ENCODE peak calls at places on chromosomes 11 and 22, in six cellular contexts. R is transverse colon, B is spleen, P is vagina, J is gastrocnemius medialis, O is stomach. I is an unnamed sample.
A peak's percentile ranks its signal among the peaks of the same experiment; 100 is the strongest.

GRCh38 chr11:134572741-134573675 is 161.0 kb upstream of the B3GAT1 start:
- DNase-seq in B (peak; percentile 67), P (peak; percentile 65), R (no peak), J (no peak), O (no peak), I (no peak)

GRCh38 chr11:63991558-63991957 is 5.3 kb downstream of the OTUB1 start:
- DNase-seq in O (no peak), B (no peak), R (no peak), J (no peak), P (no peak), I (no peak)

GRCh38 chr11:66864172-66864901 is 7.5 kb downstream of the LRFN4 start:
- DNase-seq in O (no peak), R (peak; percentile 80), P (no peak), J (no peak), B (no peak), I (no peak)

GRCh38 chr11:115078461-115079438 is 400.4 kb downstream of the NXPE2 start:
- DNase-seq in O (no peak), P (no peak), B (no peak), J (no peak), R (no peak), I (no peak)

GRCh38 chr11:9263840-9264380 is 1.2 kb downstream of the DENND5A start:
- DNase-seq in R (no peak), O (no peak), B (no peak), J (no peak), P (no peak), I (no peak)

GRCh38 chr11:47388697-47389576 is 10.6 kb upstream of the SPI1 start:
- DNase-seq in R (no peak), J (no peak), B (peak; percentile 93), O (no peak), P (no peak), I (no peak)

GRCh38 chr22:50626856-50627451 is 998 bp downstream of the ARSA start:
- DNase-seq in P (peak; percentile 83), R (peak; percentile 18), J (no peak), B (peak; percentile 89), O (peak; percentile 28), I (no peak)

GRCh38 chr11:70158201-70158600 is 44.9 kb upstream of the FADD start:
- DNase-seq in J (no peak), B (no peak), R (no peak), O (no peak), P (no peak), I (peak; percentile 28)

GRCh38 chr22:20000246-20001081 is 16.2 kb downstream of the ARVCF start:
- DNase-seq in O (no peak), P (no peak), R (no peak), J (no peak), B (peak; percentile 51), I (no peak)

GRCh38 chr22:28759861-28760560 is 12.5 kb upstream of the CCDC117 start:
- DNase-seq in R (no peak), P (no peak), B (peak; percentile 14), J (no peak), O (no peak), I (no peak)

GRCh38 chr11:72773291-72773690 is 20.6 kb downstream of the STARD10 start:
- DNase-seq in O (no peak), B (no peak), J (peak; percentile 78), P (no peak), R (no peak), I (peak; percentile 70)

GRCh38 chr11:75174781-75175370 is 24.0 kb downstream of the SLCO2B1 start:
- DNase-seq in J (peak; percentile 39), B (no peak), P (no peak), R (no peak), O (no peak), I (peak; percentile 68)

GRCh38 chr11:129061466-129062194 is 119.0 kb upstream of the TP53AIP1 start:
- DNase-seq in B (no peak), R (no peak), O (no peak), J (no peak), P (no peak), I (no peak)

GRCh38 chr11:24697722-24698121 is 200.9 kb downstream of the LUZP2 start:
- DNase-seq in P (no peak), B (no peak), R (no peak), O (no peak), J (no peak), I (no peak)

GRCh38 chr22:24975813-24976341 is 23.4 kb downstream of the KIAA1671 start:
- DNase-seq in B (no peak), R (no peak), J (peak; percentile 60), O (no peak), P (no peak), I (peak; percentile 29)

GRCh38 chr11:109706940-109707339 is 284.9 kb downstream of the C11orf87 start:
- DNase-seq in J (no peak), B (no peak), P (no peak), R (no peak), O (no peak), I (no peak)

GRCh38 chr11:34521265-34521664 is 7.7 kb upstream of the ELF5 start:
- DNase-seq in P (no peak), O (no peak), R (no peak), J (no peak), B (no peak), I (no peak)

GRCh38 chr11:1168256-1168655 is 10.5 kb downstream of the MUC5AC start:
- DNase-seq in J (no peak), R (no peak), B (no peak), P (no peak), O (no peak), I (no peak)

GRCh38 chr22:31556627-31557203 is 60.4 kb downstream of the SFI1 start:
- DNase-seq in B (no peak), P (no peak), R (no peak), J (no peak), O (no peak), I (no peak)

GRCh38 chr11:41879186-41879738 is 419.8 kb upstream of the LRRC4C start:
- DNase-seq in P (no peak), O (no peak), R (no peak), J (no peak), B (no peak), I (no peak)

GRCh38 chr11:1014276-1014675 is 22.2 kb downstream of the MUC6 start:
- DNase-seq in P (no peak), O (no peak), B (no peak), J (no peak), R (no peak), I (no peak)

GRCh38 chr22:26610983-26611382 is 6.8 kb downstream of the CRYBB1 start:
- DNase-seq in P (no peak), O (no peak), R (no peak), J (no peak), B (peak; percentile 11), I (no peak)

GRCh38 chr22:44003776-44004460 is 20.2 kb upstream of the PARVB start:
- DNase-seq in O (no peak), P (no peak), B (peak; percentile 34), J (no peak), R (no peak), I (no peak)

GRCh38 chr11:94700631-94701030 is 67.5 kb upstream of the AMOTL1 start:
- DNase-seq in B (no peak), J (no peak), O (no peak), P (no peak), R (no peak), I (no peak)

GRCh38 chr22:20520093-20520511 is 12.7 kb downstream of the MED15 start:
- DNase-seq in B (no peak), O (no peak), R (no peak), J (no peak), P (no peak), I (no peak)

GRCh38 chr11:126992065-126992803 is 8.3 kb downstream of the KIRREL3 start:
- DNase-seq in R (no peak), B (no peak), O (no peak), J (no peak), P (no peak), I (no peak)

GRCh38 chr22:40533712-40534378 is 102.7 kb downstream of the MRTFA start:
- DNase-seq in R (peak; percentile 19), O (no peak), J (no peak), P (no peak), B (no peak), I (no peak)
- TF ChIP-seq POLR2A in R (no peak), O (no peak), J (no peak), P (no peak), B (no peak), I (no peak)

DNA sequence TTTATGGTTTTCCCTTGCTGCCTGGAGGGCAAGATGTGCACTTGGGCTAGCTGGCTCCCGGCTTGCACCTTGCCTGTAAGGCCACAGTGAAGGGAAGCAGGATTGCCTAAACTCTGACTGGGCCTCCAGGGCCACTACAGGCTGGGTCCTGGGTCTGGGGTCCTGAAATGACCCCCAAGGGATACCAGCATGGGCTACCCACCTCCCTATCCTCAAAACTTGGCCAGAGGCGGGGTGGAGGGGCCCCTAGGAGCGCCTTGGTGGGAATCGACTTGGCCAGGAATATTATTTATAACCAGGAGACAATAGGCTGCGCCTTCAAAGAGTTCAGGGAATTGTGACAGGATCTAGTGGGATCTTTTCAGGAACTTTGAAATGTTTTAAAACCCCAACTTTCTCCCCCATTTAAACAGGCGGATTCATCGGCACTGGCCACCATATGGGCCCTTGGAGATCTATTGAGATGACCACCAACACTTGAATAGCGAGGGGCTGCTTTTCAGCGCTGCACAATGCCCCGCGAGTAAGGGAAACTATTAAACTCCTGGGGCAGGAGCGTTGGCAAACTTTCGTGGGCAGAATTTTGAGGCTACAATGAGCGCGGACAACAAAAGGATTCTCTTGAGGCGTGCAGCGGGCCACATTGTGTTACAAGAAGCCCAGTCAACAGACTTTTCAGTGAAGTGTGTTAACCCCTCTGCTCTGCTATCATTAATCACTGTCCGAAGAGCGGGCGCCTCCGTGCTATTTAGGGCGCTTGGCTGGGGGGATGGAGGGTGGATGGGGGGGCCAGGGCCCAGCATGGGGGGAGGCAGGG is 15.2 kb downstream of the PAX6 start:
- DNase-seq in J (no peak), B (no peak), R (no peak), O (no peak), P (peak; percentile 77), I (no peak)
- H3K9me3 ChIP-seq in J (no peaks in the 10 kb centered on the region), B (no peaks in the 10 kb centered on the region), R (no peaks in the 10 kb centered on the region), O (no peaks in the 10 kb centered on the region), P (no peaks in the 10 kb centered on the region), I (no peaks in the 10 kb centered on the region)

GRCh38 chr22:46612904-46613605 is 7.1 kb upstream of the GRAMD4 start:
- DNase-seq in B (peak; percentile 83), J (no peak), P (no peak), R (peak; percentile 69), O (no peak), I (no peak)
- H3K27ac ChIP-seq in B (peak overlapping the region; percentile 77), J (peak overlapping the region; percentile 27), P (no peak overlapping the region), R (peak overlapping the region; percentile 65), O (peak overlapping the region; percentile 55), I (no peak overlapping the region)

DNA sequence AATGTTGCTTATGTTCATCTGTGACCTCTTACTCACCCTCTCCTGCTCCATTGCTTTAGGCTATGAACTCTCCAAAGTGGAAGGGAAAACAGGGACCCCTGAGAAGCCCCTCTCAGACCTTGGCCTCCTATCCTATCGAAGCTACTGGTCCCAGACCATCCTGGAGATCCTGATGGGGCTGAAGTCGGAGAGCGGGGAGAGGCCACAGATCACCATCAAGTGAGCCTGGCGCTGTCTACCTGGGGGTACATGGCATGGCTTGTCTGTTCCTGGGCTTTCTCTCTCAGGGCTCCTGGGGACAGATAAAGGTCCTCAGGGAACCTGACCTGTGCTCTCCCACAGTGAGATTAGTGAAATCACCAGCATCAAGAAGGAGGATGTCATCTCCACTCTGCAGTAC is 2.1 kb downstream of the RNASEH2C start:
- DNase-seq in B (no peak), P (no peak), R (no peak), O (no peak), J (no peak), I (no peak)
- TF ChIP-seq POLR2A in B (no peak), P (no peak), R (no peak), O (no peak), J (no peak), I (no peak)